ENCODE peak calls at places on chromosomes 11 and 22, in eight cellular contexts. E is heart left ventricle, G is spleen, O is neural progenitor cell, H is tibial artery, X is sigmoid colon, R is neuronal stem cell, F is aorta. J is an unnamed sample. For H3K27me3 and H3K36me3, the result is how much of the 10 kb centered on the place peaks cover.

GRCh38 chr11:31820438-31820818 is 9.3 kb upstream of the PAX6 start:
- DNase-seq in F (no peak), R (peak), H (no peak), E (no peak), O (peak), G (no peak), X (no peak), J (peak)

GRCh38 chr22:22397292-22397870 is 111.2 kb downstream of the ZNF280B start:
- DNase-seq in R (no peak), F (no peak), G (no peak), E (peak), X (peak), O (peak), H (no peak), J (no peak)

GRCh38 chr11:44538375-44539054 is 26.9 kb upstream of the CD82 start:
- DNase-seq in X (peak), F (peak), O (peak), H (peak), G (peak), E (peak), R (peak), J (peak)

GRCh38 chr22:41902932-41903421 is 11.9 kb downstream of the SHISA8 start:
- DNase-seq in G (no peak), O (no peak), X (no peak), R (no peak), E (peak), F (no peak), H (no peak), J (no peak)

GRCh38 chr11:61555051-61555969 is 25.6 kb downstream of the SYT7 start:
- DNase-seq in O (peak), H (no peak), E (no peak), G (no peak), X (no peak), R (peak), F (no peak), J (peak)

GRCh38 chr11:1896468-1896867 is 4.8 kb upstream of the PRR33 start:
- DNase-seq in F (no peak), H (no peak), X (no peak), O (no peak), E (no peak), R (no peak), G (no peak), J (no peak)

GRCh38 chr11:62370743-62371440 is 33.6 kb downstream of the ASRGL1 start:
- DNase-seq in E (no peak), H (no peak), G (peak), F (no peak), O (no peak), R (no peak), X (no peak), J (peak)

GRCh38 chr11:130499828-130500227 is 51.4 kb downstream of the ADAMTS15 start:
- DNase-seq in E (no peak), O (no peak), X (no peak), R (no peak), G (no peak), H (no peak), F (no peak), J (no peak)

GRCh38 chr11:117877120-117877784 is 794 bp upstream of the FXYD6 start:
- DNase-seq in R (no peak), F (no peak), G (no peak), O (no peak), H (no peak), X (peak), E (peak), J (peak)

GRCh38 chr11:93521086-93521485 is 22.1 kb downstream of the SMCO4 start:
- DNase-seq in H (no peak), R (no peak), G (no peak), X (no peak), F (no peak), E (no peak), O (no peak), J (no peak)

GRCh38 chr11:104129138-104129537 is 34.8 kb downstream of the PDGFD start:
- DNase-seq in O (no peak), F (no peak), R (no peak), H (no peak), G (no peak), X (no peak), E (no peak), J (no peak)

GRCh38 chr22:49404576-49405199 is 423.0 kb downstream of the BRD1 start:
- DNase-seq in O (no peak), X (peak), R (no peak), F (peak), H (no peak), G (peak), E (no peak), J (no peak)

GRCh38 chr22:30221121-30221992 is 25.2 kb downstream of the LIF start:
- DNase-seq in X (no peak), F (no peak), H (no peak), G (peak), R (no peak), O (no peak), E (no peak), J (no peak)

GRCh38 chr11:123377355-123377754 is 52.7 kb upstream of the GRAMD1B start:
- DNase-seq in R (no peak), G (no peak), H (no peak), E (no peak), O (no peak), X (no peak), F (no peak), J (no peak)

GRCh38 chr11:102974552-102975280 is 19.2 kb upstream of the MMP13 start:
- DNase-seq in X (no peak), H (no peak), G (no peak), E (no peak), O (no peak), R (no peak), F (no peak), J (no peak)

GRCh38 chr11:114317738-114318137 is 21.5 kb downstream of the NNMT start:
- DNase-seq in H (peak), G (no peak), R (peak), E (peak), O (peak), X (no peak), F (peak), J (peak)

GRCh38 chr11:211741-212140 is 4.2 kb downstream of the RIC8A start:
- DNase-seq in F (no peak), R (no peak), E (no peak), X (peak), H (no peak), G (no peak), O (no peak), J (no peak)

GRCh38 chr11:91872216-91872615 is 352.4 kb upstream of the FAT3 start:
- DNase-seq in O (no peak), H (no peak), X (no peak), F (no peak), R (no peak), E (no peak), G (no peak), J (no peak)

GRCh38 chr22:48517039-48518030 is 1310.3 kb downstream of the BRD1 start:
- DNase-seq in G (no peak), E (no peak), X (peak), R (no peak), O (peak), H (no peak), F (no peak), J (no peak)

GRCh38 chr11:62922653-62923371 is 1.6 kb upstream of the CHRM1 start:
- DNase-seq in F (no peak), X (no peak), G (no peak), E (no peak), R (no peak), H (no peak), O (peak), J (peak)

GRCh38 chr22:46087816-46088277 is 62.5 kb upstream of the PPARA start:
- DNase-seq in O (peak), E (peak), X (peak), R (no peak), F (peak), G (peak), H (peak), J (peak)

GRCh38 chr11:48004456-48004855 is 24.1 kb downstream of the PTPRJ start:
- DNase-seq in X (no peak), O (no peak), R (no peak), E (no peak), F (peak), G (peak), H (peak), J (no peak)

GRCh38 chr11:14974021-14974698 is 2.0 kb upstream of the CALCA start:
- DNase-seq in E (no peak), O (peak), F (peak), X (no peak), R (peak), G (no peak), H (no peak), J (peak)

GRCh38 chr11:72584933-72585597 is 89.2 kb downstream of the PDE2A start:
- DNase-seq in E (no peak), H (no peak), G (peak), F (peak), X (peak), R (no peak), O (no peak), J (no peak)

GRCh38 chr11:32353884-32354283 is 81.5 kb downstream of the WT1 start:
- DNase-seq in O (no peak), G (no peak), F (no peak), R (no peak), X (no peak), H (no peak), E (no peak), J (no peak)

GRCh38 chr11:125167292-125167953 is 2.9 kb downstream of the PKNOX2 start:
- DNase-seq in O (peak), F (peak), X (peak), H (peak), R (peak), G (peak), E (peak), J (peak)
- H3K4me3 ChIP-seq in O (peak), F (peak), X (peak), H (peak), R (peak), G (no peak), E (peak), J (peak)

GRCh38 chr11:120972621-120973020 is 51.3 kb upstream of the TBCEL start:
- DNase-seq in F (no peak), H (no peak), X (no peak), E (no peak), G (no peak), O (no peak), R (no peak), J (no peak)
- H3K27me3 ChIP-seq in F (under half), H (half or more), X (under half), E (under half), G (under half), O (under half), R (under half), J (under half)

GRCh38 chr11:71436861-71437260 is 11.3 kb downstream of the DHCR7 start:
- DNase-seq in E (no peak), R (no peak), H (no peak), G (no peak), F (no peak), X (no peak), O (no peak), J (no peak)

GRCh38 chr11:71438650-71439049 is 9.5 kb downstream of the DHCR7 start:
- DNase-seq in R (no peak), G (no peak), F (no peak), E (no peak), H (peak), O (no peak), X (no peak), J (no peak)

GRCh38 chr11:71437399-71437798 is 10.8 kb downstream of the DHCR7 start:
- DNase-seq in X (no peak), O (no peak), E (no peak), H (no peak), R (no peak), G (no peak), F (peak), J (no peak)

GRCh38 chr11:71440021-71440755 is 8.0 kb downstream of the DHCR7 start:
- DNase-seq in H (peak), F (no peak), E (no peak), X (no peak), O (no peak), R (no peak), G (no peak), J (no peak)

DNA sequence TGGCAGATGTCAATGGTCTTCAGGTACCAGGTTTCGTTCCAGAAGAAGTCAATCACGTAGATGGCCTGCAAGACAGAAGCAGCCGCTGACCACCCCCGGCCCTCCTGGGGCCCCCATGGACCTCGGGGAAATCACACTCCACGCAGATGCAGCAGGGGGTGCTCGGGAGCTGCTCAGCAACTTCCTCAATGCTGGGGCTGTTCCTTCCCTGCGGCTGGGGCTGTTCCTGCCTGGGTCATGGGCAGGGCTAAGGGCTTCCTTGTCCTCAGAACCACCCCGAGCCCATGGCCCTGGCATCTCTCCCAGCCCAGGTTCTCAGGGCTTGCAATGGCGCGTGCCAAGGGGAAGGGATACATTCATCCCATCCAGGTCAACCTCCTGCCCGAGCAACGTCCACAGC is 10.3 kb downstream of the DHCR7 start:
- DNase-seq in O (no peak), H (no peak), X (no peak), F (peak), R (no peak), E (no peak), G (no peak), J (no peak)
- H3K36me3 ChIP-seq in O (under half), H (half or more), X (under half), F (under half), R (half or more), E (under half), G (half or more), J (half or more)

GRCh38 chr11:33622806-33623205 is 77.8 kb downstream of the C11orf91 start:
- DNase-seq in R (no peak), H (no peak), F (no peak), X (no peak), O (no peak), E (no peak), G (no peak), J (no peak)

GRCh38 chr11:33618363-33618735 is 82.3 kb downstream of the C11orf91 start:
- DNase-seq in H (no peak), G (no peak), F (no peak), E (no peak), X (no peak), O (no peak), R (no peak), J (no peak)

GRCh38 chr11:33618956-33619355 is 81.7 kb downstream of the C11orf91 start:
- DNase-seq in X (no peak), O (no peak), F (no peak), R (no peak), H (no peak), E (no peak), G (no peak), J (no peak)

GRCh38 chr11:33622231-33622630 is 78.4 kb downstream of the C11orf91 start:
- DNase-seq in O (no peak), X (no peak), F (no peak), G (no peak), R (no peak), E (peak), H (no peak), J (no peak)

DNA sequence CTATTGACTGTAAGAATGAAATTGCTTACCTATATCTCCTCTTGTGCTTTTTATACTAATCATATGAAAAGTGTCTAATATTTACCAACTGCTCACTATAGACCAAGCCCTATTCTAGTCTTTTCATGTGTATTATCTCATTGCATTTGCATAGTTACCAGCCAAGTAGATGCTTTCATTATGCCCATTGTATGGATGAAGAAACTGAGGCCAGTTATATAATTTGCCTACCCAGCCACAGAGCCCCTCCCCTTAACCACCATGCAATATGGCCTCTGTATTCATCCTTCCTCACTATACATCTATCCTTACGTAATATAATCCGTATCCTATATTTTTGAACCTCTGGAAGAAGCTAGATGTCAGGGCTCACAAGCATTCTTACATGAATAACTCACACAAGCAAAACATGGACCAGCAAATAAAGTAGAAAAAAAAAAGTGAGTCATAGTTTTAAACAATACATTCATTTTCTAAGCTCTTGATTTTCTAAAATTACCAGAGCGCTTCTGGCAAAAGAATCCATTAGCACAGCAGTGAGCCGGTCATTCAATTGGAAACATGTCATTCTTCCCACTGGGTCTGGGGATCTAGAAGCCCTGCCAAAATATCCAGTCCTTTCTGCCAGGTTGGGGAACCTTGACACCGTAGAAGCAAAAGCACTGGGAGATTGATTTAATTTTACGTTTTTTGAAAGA is 80.1 kb downstream of the C11orf91 start:
- DNase-seq in X (no peak), H (no peak), R (no peak), E (no peak), F (no peak), O (no peak), G (no peak), J (no peak)
- H3K4me3 ChIP-seq in X (no peak), H (no peak), R (no peak), E (no peak), F (no peak), O (no peak), G (no peak), J (no peak)

DNA sequence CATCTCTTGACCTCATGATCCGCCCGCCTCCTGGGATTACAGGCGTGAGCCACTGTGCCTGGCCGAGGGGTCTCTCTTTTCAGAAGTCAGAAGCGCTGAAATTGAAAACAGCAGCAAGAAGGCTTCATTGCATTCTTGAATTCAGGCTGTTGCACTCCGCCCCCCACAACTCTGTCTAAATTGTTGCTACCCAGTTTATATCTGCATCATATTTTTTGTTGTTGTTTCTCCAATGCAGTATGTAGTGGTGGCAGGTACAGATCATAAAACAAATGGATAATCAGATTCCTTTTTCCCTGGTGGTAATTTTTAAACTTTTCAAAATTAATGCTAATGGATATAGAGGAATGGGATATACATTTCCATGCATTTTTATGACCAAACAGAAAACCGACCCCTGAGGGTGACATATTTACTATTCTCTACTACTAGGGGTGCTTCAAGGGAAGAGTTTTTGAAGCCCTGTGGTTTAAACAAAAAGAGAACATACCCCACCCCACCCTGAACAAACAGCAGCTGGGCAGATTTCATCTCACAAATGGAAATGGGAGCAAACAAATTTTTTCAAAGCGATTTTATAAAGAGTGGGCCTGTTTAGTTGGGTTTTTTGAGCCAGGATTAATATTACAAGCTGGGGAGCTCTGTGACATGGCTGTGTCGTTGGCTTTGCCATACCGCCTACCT is 16.1 kb upstream of the TMA7B start:
- DNase-seq in F (no peak), O (no peak), H (no peak), E (no peak), G (no peak), R (no peak), X (no peak), J (no peak)
- H3K27me3 ChIP-seq in F (under half), O (under half), H (under half), E (under half), G (under half), R (under half), X (under half), J (under half)

DNA sequence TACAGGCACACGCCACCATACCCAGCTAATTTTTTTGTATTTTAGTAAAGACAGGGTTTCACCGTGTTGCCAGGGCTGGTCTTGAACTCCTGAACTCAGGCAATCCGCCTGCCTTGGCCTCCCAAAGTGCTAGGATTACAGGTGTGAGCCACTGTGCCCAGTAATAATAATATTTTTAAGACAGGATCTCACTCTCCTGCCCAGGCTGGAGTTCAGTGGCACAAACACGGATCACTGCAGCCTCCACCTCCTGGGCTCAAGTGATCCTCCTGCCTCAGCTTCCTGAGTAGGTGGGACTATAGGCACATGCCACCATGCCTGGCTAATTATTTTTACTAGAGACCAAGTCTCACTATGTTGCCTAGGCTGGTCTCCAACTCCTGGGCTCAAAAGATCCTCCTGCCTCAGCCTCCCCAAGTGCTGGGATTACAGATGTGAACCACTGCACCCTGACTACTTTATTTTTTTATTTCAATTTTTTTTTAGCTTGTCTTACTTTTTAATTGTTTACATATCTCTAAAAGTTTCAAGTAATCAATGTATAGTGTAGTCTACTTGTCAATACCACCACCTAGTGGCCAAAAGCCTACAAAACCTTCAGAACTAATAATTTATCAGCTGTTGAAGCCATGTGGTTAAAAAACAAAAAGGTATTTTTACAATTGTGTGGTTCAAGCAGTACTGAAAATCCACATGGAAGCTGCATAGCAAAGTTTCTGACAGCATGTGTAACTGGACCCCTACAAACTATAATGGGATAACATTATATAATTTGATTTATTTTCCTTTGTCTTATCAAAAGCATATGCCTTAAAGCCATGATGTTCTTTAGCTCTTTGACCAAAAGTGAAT is 10.4 kb downstream of the NARS2 start:
- DNase-seq in X (no peak), E (peak), O (peak), H (no peak), F (no peak), G (no peak), R (peak), J (no peak)
- H3K36me3 ChIP-seq in X (under half), E (under half), O (under half), H (under half), F (under half), G (under half), R (half or more), J (under half)

GRCh38 chr11:34055218-34056000 is 3.9 kb downstream of the CAPRIN1 start:
- DNase-seq in E (no peak), O (no peak), X (no peak), H (no peak), F (no peak), R (no peak), G (no peak), J (no peak)
- H3K4me3 ChIP-seq in E (no peak), O (peak), X (no peak), H (no peak), F (no peak), R (no peak), G (no peak), J (no peak)